ENCODE peak calls at places on chromosomes 16 and 17, in four cellular contexts. F is iris pigment epithelial cell, Y is NB4, U is esophagus squamous epithelium. K is an unnamed sample.

GRCh38 chr16:9134739-9135138 is 43.3 kb downstream of the HAPSTR1 start:
- DNase-seq in F (peak; percentile 49), Y (peak; percentile 78), U (no peak), K (peak; percentile 79)

GRCh38 chr17:50201226-50201854 is at the start of gene COL1A1:
- DNase-seq in F (peak; percentile 87), Y (no peak), U (no peak), K (peak; percentile 96)

GRCh38 chr16:53080345-53081031 is 25.7 kb downstream of the CHD9 start:
- DNase-seq in F (peak; percentile 90), Y (no peak), U (no peak), K (peak; percentile 83)

GRCh38 chr16:86383488-86384262 is 126.7 kb upstream of the FOXF1 start:
- DNase-seq in F (peak; percentile 95), Y (peak; percentile 69), U (no peak), K (no peak)

GRCh38 chr16:84277244-84277823 is 17.3 kb upstream of the WFDC1 start:
- DNase-seq in F (peak; percentile 34), Y (peak; percentile 74), U (no peak), K (peak; percentile 68)

GRCh38 chr16:11138769-11139623 is 117.0 kb downstream of the SOCS1 start:
- DNase-seq in F (peak; percentile 31), Y (peak; percentile 37), U (no peak), K (no peak)

GRCh38 chr16:80285089-80285488 is 255.7 kb upstream of the DYNLRB2 start:
- DNase-seq in F (peak; percentile 74), Y (no peak), U (no peak), K (peak; percentile 80)

GRCh38 chr16:67437513-67437912 is 6.6 kb downstream of the HSD11B2 start:
- DNase-seq in F (no peak), Y (no peak), U (no peak), K (no peak)

GRCh38 chr17:60091908-60092331 is 13.2 kb upstream of the HEATR6 start:
- DNase-seq in F (peak; percentile 92), Y (no peak), U (no peak), K (peak; percentile 61)

GRCh38 chr17:66636111-66636510 is 198.8 kb upstream of the CACNG5 start:
- DNase-seq in F (peak; percentile 67), Y (peak; percentile 19), U (no peak), K (peak; percentile 89)

GRCh38 chr17:78650093-78650715 is 73.0 kb upstream of the DNAH17 start:
- DNase-seq in F (no peak), Y (no peak), U (no peak), K (no peak)